ENCODE peak calls at places on chromosomes 13 and 19, in ten cellular contexts. X is right lobe of liver; R is CD8-positive, alpha-beta memory T cell; U is HCT116; S is tibial artery; J is IMR-90; N is cardiac muscle cell; P is OCI-LY7; C is left lung; I is HL-60. G is an unnamed sample.

GRCh38 chr19:6060600-6061391 is 49.5 kb downstream of the RFX2 start:
- DNase-seq in N (no peak), U (no peak), C (no peak), R (no peak), P (no peak), I (no peak), X (no peak), S (no peak), J (peak), G (no peak)

GRCh38 chr13:113838711-113839201 is 25.1 kb downstream of the GAS6 start:
- DNase-seq in P (no peak), X (peak), C (no peak), R (no peak), N (no peak), S (no peak), U (no peak), J (no peak), I (no peak), G (peak)

GRCh38 chr13:73533111-73533510 is 474.3 kb downstream of the KLF5 start:
- DNase-seq in R (no peak), X (no peak), I (no peak), S (no peak), U (no peak), P (no peak), C (no peak), J (no peak), N (no peak), G (no peak)

GRCh38 chr19:40431698-40432097 is 5.9 kb upstream of the SERTAD1 start:
- DNase-seq in N (no peak), I (no peak), X (no peak), R (no peak), S (no peak), J (no peak), P (no peak), U (no peak), C (no peak), G (no peak)

GRCh38 chr19:54189020-54189667 is at the start of gene MBOAT7:
- DNase-seq in R (no peak), P (peak), N (no peak), S (no peak), C (no peak), U (no peak), X (no peak), I (no peak), J (no peak), G (no peak)

GRCh38 chr13:44755872-44756271 is 179.7 kb upstream of the TSC22D1 start:
- DNase-seq in N (peak), S (no peak), I (no peak), C (no peak), U (no peak), J (peak), X (no peak), R (no peak), P (no peak), G (no peak)

GRCh38 chr13:48158290-48158689 is 63.4 kb upstream of the MED4 start:
- DNase-seq in X (no peak), U (no peak), I (no peak), S (no peak), N (no peak), P (no peak), R (no peak), J (no peak), C (peak), G (no peak)

GRCh38 chr19:9839415-9839814 is 4.3 kb downstream of the PIN1 start:
- DNase-seq in S (no peak), J (peak), P (no peak), N (peak), I (no peak), R (no peak), U (no peak), C (no peak), X (no peak), G (no peak)

GRCh38 chr19:19651076-19651475 is 7.6 kb upstream of the GMIP start:
- DNase-seq in S (no peak), X (no peak), R (no peak), N (no peak), C (no peak), I (no peak), P (no peak), U (no peak), J (no peak), G (no peak)

GRCh38 chr13:59444210-59444857 is 719.4 kb downstream of the DIAPH3 start:
- DNase-seq in S (no peak), X (no peak), C (no peak), I (no peak), U (no peak), P (no peak), R (no peak), N (no peak), J (no peak), G (no peak)

GRCh38 chr19:40331052-40331451 is 17.1 kb downstream of the C19orf47 start:
- DNase-seq in J (no peak), P (no peak), C (peak), X (no peak), S (no peak), N (no peak), R (no peak), I (no peak), U (no peak), G (no peak)

GRCh38 chr13:38674208-38674607 is 12.7 kb upstream of the FREM2 start:
- DNase-seq in U (no peak), N (no peak), P (no peak), X (no peak), C (no peak), I (no peak), J (no peak), R (no peak), S (no peak), G (no peak)

GRCh38 chr13:73898276-73898675 is 235.9 kb downstream of the KLF12 start:
- DNase-seq in J (no peak), P (no peak), N (no peak), X (no peak), I (no peak), U (no peak), S (no peak), C (no peak), R (no peak), G (no peak)

GRCh38 chr13:99355267-99356215 is 48.3 kb upstream of the GPR183 start:
- DNase-seq in N (no peak), C (no peak), R (no peak), J (no peak), I (no peak), P (no peak), X (no peak), U (no peak), S (no peak), G (no peak)

GRCh38 chr19:10836478-10837325 is 690 bp upstream of the TMED1 start:
- DNase-seq in U (peak), S (peak), R (no peak), N (peak), C (peak), P (peak), X (peak), I (peak), J (no peak), G (peak)

GRCh38 chr19:42402376-42403116 is 12.4 kb upstream of the CNFN start:
- DNase-seq in X (no peak), S (no peak), P (no peak), N (no peak), J (no peak), R (no peak), I (no peak), C (no peak), U (no peak), G (no peak)
- H3K4me3 ChIP-seq in X (no peak), S (peak), P (no peak), N (peak), J (no peak), R (peak), I (no peak), C (peak), U (peak), G (no peak)

DNA sequence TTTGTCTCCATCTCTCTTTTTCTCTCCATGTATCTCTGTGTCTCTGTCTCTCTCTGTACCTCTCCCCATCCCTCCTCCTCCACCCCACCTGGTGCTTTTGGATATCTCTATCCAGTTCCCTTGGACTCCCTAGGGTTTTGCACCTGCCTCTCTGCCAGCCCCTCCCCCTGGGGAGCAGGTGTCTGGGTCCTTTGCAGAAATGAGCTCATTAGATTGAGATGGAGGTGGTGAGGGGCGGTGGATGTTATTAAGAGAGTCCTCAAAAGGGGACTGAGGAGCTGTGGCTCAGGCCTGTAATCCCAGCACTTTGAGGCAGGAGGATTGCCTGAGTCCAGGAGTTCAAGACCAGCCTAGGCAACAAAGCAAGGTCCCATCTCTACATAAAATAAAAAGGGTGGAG is 2.1 kb downstream of the KCNN4 start:
- DNase-seq in C (no peak), R (no peak), S (no peak), N (no peak), U (no peak), I (no peak), J (no peak), P (peak), X (no peak), G (no peak)
- H3K27ac ChIP-seq in C (peak), R (peak), S (no peak), N (no peak), U (peak), I (peak), J (no peak), P (peak), X (no peak), G (no peak)

GRCh38 chr19:46404884-46405658 is 8.3 kb downstream of the CCDC8 start:
- DNase-seq in C (no peak), P (peak), R (no peak), N (peak), U (no peak), S (no peak), J (no peak), X (no peak), I (no peak), G (peak)
- H3K4me3 ChIP-seq in C (peak), P (peak), R (no peak), N (no peak), U (no peak), S (peak), J (no peak), X (peak), I (no peak), G (no peak)

DNA sequence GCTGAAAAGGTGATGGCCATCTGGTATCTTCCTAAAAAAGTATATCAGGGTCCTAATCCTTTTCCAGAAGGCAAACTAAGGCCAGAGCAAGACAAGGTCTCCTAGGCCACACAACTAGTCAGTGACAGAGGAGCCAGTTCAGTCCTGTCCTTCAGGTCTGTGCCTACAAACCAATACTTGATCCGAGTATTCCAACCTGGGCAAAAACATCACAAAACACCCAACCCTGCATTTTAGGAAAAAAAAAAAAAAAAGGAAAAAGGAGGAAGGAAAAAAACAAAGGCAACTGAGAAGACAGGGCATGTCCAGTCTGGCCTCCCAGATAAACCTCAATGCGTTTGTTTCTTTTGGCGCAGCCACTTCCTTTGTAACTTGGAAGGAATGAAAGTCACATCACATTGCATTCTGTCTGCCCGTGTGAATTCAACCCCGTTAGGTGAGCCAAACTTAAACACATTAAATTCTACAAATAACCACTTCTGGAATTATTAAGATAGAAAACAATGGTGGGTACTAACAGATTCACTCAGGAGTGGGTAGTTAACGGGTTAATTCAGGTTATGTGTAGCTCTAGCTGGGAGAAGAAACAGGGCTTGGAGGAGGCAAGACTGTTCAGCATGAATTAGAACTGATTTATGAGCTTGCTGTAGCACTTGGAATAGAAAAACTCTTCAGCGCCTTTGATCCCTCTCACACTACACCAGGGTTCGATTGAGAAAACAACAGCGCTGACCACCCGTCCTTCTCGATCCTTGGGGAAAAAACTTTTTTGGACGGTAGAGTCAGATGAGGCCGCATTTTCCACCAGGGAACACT is 43.0 kb upstream of the HNRNPA1L2 start:
- DNase-seq in X (no peak), J (peak), R (no peak), I (no peak), P (no peak), S (no peak), N (peak), C (no peak), U (no peak), G (no peak)
- H3K27ac ChIP-seq in X (peak), J (peak), R (no peak), I (no peak), P (no peak), S (peak), N (no peak), C (no peak), U (no peak), G (peak)

GRCh38 chr13:42396501-42396900 is 124.5 kb downstream of the AKAP11 start:
- DNase-seq in P (no peak), N (no peak), U (no peak), C (no peak), S (no peak), I (no peak), J (no peak), R (peak), X (no peak), G (no peak)
- H3K4me3 ChIP-seq in P (no peak), N (no peak), U (no peak), C (no peak), S (no peak), I (no peak), J (no peak), R (no peak), X (no peak), G (no peak)

GRCh38 chr13:111183087-111183645 is 68.1 kb downstream of the ARHGEF7 start:
- DNase-seq in J (no peak), U (no peak), R (peak), C (no peak), N (no peak), I (no peak), P (no peak), S (no peak), X (no peak), G (no peak)

GRCh38 chr13:111184685-111185401 is 69.7 kb downstream of the ARHGEF7 start:
- DNase-seq in X (no peak), U (no peak), P (peak), C (no peak), I (no peak), N (peak), S (no peak), J (no peak), R (peak), G (no peak)

GRCh38 chr13:111186305-111186930 is 71.3 kb downstream of the ARHGEF7 start:
- DNase-seq in S (no peak), N (no peak), U (no peak), X (no peak), I (no peak), P (peak), C (no peak), R (no peak), J (no peak), G (no peak)

GRCh38 chr13:111183959-111184684 is 69.0 kb downstream of the ARHGEF7 start:
- DNase-seq in I (no peak), S (no peak), J (no peak), X (no peak), R (no peak), P (peak), C (no peak), N (peak), U (no peak), G (no peak)

GRCh38 chr13:111187879-111188643 is 73.0 kb downstream of the ARHGEF7 start:
- DNase-seq in N (peak), P (no peak), S (no peak), R (no peak), C (no peak), X (no peak), I (no peak), U (no peak), J (peak), G (no peak)
- H3K27ac ChIP-seq in N (peak), P (peak), S (peak), R (no peak), C (peak), X (no peak), I (peak), U (no peak), J (no peak), G (peak)

GRCh38 chr19:48415869-48416268 is 22.4 kb downstream of the GRIN2D start:
- DNase-seq in S (no peak), R (no peak), U (no peak), J (no peak), X (no peak), P (no peak), C (no peak), N (no peak), I (no peak), G (no peak)
- H3K4me3 ChIP-seq in S (no peak), R (no peak), U (no peak), J (no peak), X (no peak), P (no peak), C (peak), N (no peak), I (no peak), G (no peak)

GRCh38 chr13:103883698-103884097 is 817.5 kb upstream of the SLC10A2 start:
- DNase-seq in X (no peak), U (no peak), P (no peak), N (peak), S (no peak), J (peak), C (no peak), I (no peak), R (no peak), G (no peak)
- H3K27ac ChIP-seq in X (no peak), U (no peak), P (no peak), N (no peak), S (no peak), J (no peak), C (no peak), I (no peak), R (no peak), G (no peak)

GRCh38 chr19:998064-998463 is 2.2 kb upstream of the GRIN3B start:
- DNase-seq in R (no peak), J (no peak), P (no peak), N (no peak), X (no peak), U (no peak), I (no peak), C (no peak), S (no peak), G (no peak)

GRCh38 chr19:994516-994915 is 5.7 kb upstream of the GRIN3B start:
- DNase-seq in C (no peak), P (no peak), J (no peak), I (no peak), S (no peak), R (no peak), N (no peak), U (no peak), X (peak), G (no peak)

GRCh38 chr19:993831-994393 is 6.3 kb upstream of the GRIN3B start:
- DNase-seq in X (peak), S (no peak), R (no peak), U (no peak), P (no peak), N (no peak), I (no peak), J (no peak), C (no peak), G (no peak)

GRCh38 chr19:995051-995827 is 5.0 kb upstream of the GRIN3B start:
- DNase-seq in J (no peak), C (peak), R (no peak), I (no peak), S (no peak), N (no peak), U (no peak), X (peak), P (no peak), G (no peak)

GRCh38 chr19:996051-996838 is 4.0 kb upstream of the GRIN3B start:
- DNase-seq in C (no peak), I (no peak), S (no peak), P (no peak), J (peak), N (peak), R (peak), X (peak), U (no peak), G (no peak)
- H3K4me3 ChIP-seq in C (no peak), I (no peak), S (no peak), P (no peak), J (peak), N (no peak), R (peak), X (no peak), U (peak), G (no peak)

GRCh38 chr13:41864658-41865057 is 96.3 kb downstream of the VWA8 start:
- DNase-seq in I (peak), X (no peak), N (peak), P (no peak), J (no peak), U (no peak), C (peak), S (no peak), R (no peak), G (no peak)
- H3K27ac ChIP-seq in I (peak), X (no peak), N (no peak), P (no peak), J (no peak), U (no peak), C (peak), S (no peak), R (no peak), G (no peak)